ENCODE peak calls at places on chromosomes 11 and 22, in ten cellular contexts. B is breast epithelium, M is astrocyte of the spinal cord, F is right atrium auricular region, R is SK-N-SH, J is HFF-Myc, H is upper lobe of right lung, A is pancreas, N is tibial nerve, Y is GM23248. Z is an unnamed sample.

GRCh38 chr11:118996926-118997626 is 862 bp upstream of the CENATAC start:
- DNase-seq in M (peak), B (no peak), R (peak), H (no peak), J (no peak), Y (peak), A (no peak), N (no peak), F (no peak), Z (no peak)

GRCh38 chr11:72239849-72240460 is 4.0 kb downstream of the PHOX2A start:
- DNase-seq in N (no peak), F (no peak), J (no peak), M (no peak), A (no peak), B (no peak), Y (peak), H (peak), R (no peak), Z (no peak)

GRCh38 chr11:12043959-12044772 is 35.7 kb upstream of the DKK3 start:
- DNase-seq in H (peak), N (peak), M (peak), Y (peak), J (peak), F (peak), B (peak), A (no peak), R (peak), Z (peak)

GRCh38 chr11:118620529-118621070 is 13.2 kb downstream of the PHLDB1 start:
- DNase-seq in A (no peak), B (no peak), R (no peak), J (no peak), N (no peak), M (no peak), F (no peak), H (peak), Y (no peak), Z (no peak)

GRCh38 chr11:43366597-43367121 is 7.9 kb downstream of the TTC17 start:
- DNase-seq in H (no peak), B (no peak), Y (peak), R (no peak), J (peak), M (peak), N (no peak), A (no peak), F (no peak), Z (no peak)

GRCh38 chr11:110031171-110031570 is 62.0 kb upstream of the ZC3H12C start:
- DNase-seq in Y (no peak), B (no peak), F (no peak), H (no peak), M (no peak), J (no peak), N (no peak), A (no peak), R (no peak), Z (no peak)

GRCh38 chr11:65209711-65210360 is 28.1 kb downstream of the CAPN1 start:
- DNase-seq in A (no peak), N (no peak), B (no peak), Y (no peak), F (no peak), M (no peak), J (no peak), H (no peak), R (no peak), Z (no peak)

GRCh38 chr22:28075260-28075981 is 156.4 kb upstream of the PITPNB start:
- DNase-seq in A (no peak), Y (peak), F (peak), N (peak), M (peak), B (no peak), R (no peak), J (peak), H (no peak), Z (peak)

GRCh38 chr11:65502274-65502851 is 3.5 kb downstream of the MALAT1 start:
- DNase-seq in F (no peak), B (no peak), N (no peak), R (no peak), J (peak), H (no peak), A (no peak), Y (peak), M (peak), Z (no peak)

GRCh38 chr22:39674536-39674935 is 104.0 kb downstream of the CACNA1I start:
- DNase-seq in F (no peak), Y (peak), R (no peak), A (no peak), N (no peak), J (no peak), H (no peak), B (no peak), M (no peak), Z (no peak)

GRCh38 chr11:64040684-64041267 is 5.0 kb downstream of the FLRT1 start:
- DNase-seq in N (no peak), J (no peak), B (no peak), Y (no peak), H (no peak), A (peak), R (peak), M (no peak), F (no peak), Z (no peak)

GRCh38 chr11:68373810-68374501 is 61.6 kb downstream of the LRP5 start:
- DNase-seq in A (peak), R (peak), H (no peak), N (no peak), Y (peak), J (no peak), F (peak), B (no peak), M (peak), Z (no peak)

GRCh38 chr11:60130496-60130895 is 42.0 kb downstream of the MS4A2 start:
- DNase-seq in M (no peak), R (peak), Y (peak), N (no peak), H (no peak), J (no peak), B (no peak), F (no peak), A (no peak), Z (no peak)

GRCh38 chr22:35882226-35883027 is 146.2 kb downstream of the RBFOX2 start:
- DNase-seq in Y (peak), J (no peak), R (peak), F (no peak), A (no peak), M (no peak), H (no peak), N (no peak), B (no peak), Z (no peak)

GRCh38 chr11:120013325-120014250 is 124.3 kb downstream of the TRIM29 start:
- DNase-seq in A (peak), F (no peak), J (no peak), B (peak), N (no peak), Y (peak), M (peak), R (peak), H (no peak), Z (no peak)

GRCh38 chr11:61830318-61831105 is 2.4 kb downstream of the FADS2 start:
- DNase-seq in M (no peak), F (no peak), J (no peak), N (peak), A (no peak), Y (peak), B (no peak), H (no peak), R (no peak), Z (no peak)
- H3K4me3 ChIP-seq in M (peak), F (no peak), J (peak), N (no peak), A (no peak), Y (no peak), B (no peak), H (peak), R (peak), Z (peak)

GRCh38 chr11:129976371-129976770 is 26.3 kb downstream of the PRDM10 start:
- DNase-seq in N (no peak), H (no peak), B (no peak), R (no peak), F (no peak), J (no peak), Y (no peak), M (no peak), A (no peak), Z (no peak)

GRCh38 chr11:129980086-129980485 is 22.5 kb downstream of the PRDM10 start:
- DNase-seq in B (no peak), J (no peak), Y (no peak), H (no peak), A (no peak), R (no peak), M (no peak), F (no peak), N (no peak), Z (no peak)

GRCh38 chr11:129974672-129975071 is 28.0 kb downstream of the PRDM10 start:
- DNase-seq in R (no peak), N (no peak), F (no peak), A (no peak), Y (no peak), M (no peak), H (no peak), J (no peak), B (no peak), Z (no peak)

GRCh38 chr11:129975543-129975942 is 27.1 kb downstream of the PRDM10 start:
- DNase-seq in Y (no peak), B (no peak), J (no peak), A (no peak), H (no peak), N (no peak), M (no peak), F (no peak), R (no peak), Z (no peak)

DNA sequence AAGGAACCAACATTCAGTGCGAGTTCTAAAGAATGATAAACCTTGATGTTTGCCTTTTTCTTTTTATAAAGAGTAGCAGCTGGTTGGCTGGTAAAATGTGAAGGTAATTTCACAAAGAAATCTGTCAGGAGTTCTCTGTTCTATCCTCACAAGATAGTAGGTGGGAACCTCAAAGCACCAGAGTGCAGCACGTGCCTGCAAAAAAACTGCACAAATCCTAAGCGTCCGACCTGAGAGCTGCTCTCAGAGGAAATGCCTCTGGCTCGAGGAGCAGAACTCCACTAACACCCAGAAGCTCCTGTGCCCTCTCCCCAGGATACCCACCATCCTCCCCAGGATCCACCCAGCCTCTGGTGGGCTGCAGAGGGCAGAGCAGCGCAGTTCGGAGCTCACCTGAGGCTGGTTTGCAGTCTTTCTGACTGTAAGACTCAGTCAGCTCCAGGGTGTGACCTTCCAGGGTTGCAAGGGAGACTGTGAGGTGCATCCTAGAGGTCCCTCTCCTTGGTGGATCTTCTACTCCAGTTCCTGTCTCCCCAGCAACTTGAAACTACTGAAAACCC is 23.5 kb downstream of the PRDM10 start:
- DNase-seq in Y (no peak), B (no peak), F (no peak), M (no peak), A (no peak), N (no peak), H (no peak), R (no peak), J (no peak), Z (no peak)
- H3K4me3 ChIP-seq in Y (no peak), B (no peak), F (no peak), M (no peak), A (no peak), N (no peak), H (no peak), R (no peak), J (no peak), Z (no peak)

GRCh38 chr11:2160736-2161259 is at the start of gene INS:
- DNase-seq in B (no peak), H (no peak), Y (no peak), R (no peak), N (no peak), F (no peak), J (no peak), M (no peak), A (no peak), Z (no peak)
- H3K4me3 ChIP-seq in B (no peak), H (no peak), Y (no peak), R (no peak), N (no peak), F (no peak), J (no peak), M (no peak), A (no peak), Z (no peak)

DNA sequence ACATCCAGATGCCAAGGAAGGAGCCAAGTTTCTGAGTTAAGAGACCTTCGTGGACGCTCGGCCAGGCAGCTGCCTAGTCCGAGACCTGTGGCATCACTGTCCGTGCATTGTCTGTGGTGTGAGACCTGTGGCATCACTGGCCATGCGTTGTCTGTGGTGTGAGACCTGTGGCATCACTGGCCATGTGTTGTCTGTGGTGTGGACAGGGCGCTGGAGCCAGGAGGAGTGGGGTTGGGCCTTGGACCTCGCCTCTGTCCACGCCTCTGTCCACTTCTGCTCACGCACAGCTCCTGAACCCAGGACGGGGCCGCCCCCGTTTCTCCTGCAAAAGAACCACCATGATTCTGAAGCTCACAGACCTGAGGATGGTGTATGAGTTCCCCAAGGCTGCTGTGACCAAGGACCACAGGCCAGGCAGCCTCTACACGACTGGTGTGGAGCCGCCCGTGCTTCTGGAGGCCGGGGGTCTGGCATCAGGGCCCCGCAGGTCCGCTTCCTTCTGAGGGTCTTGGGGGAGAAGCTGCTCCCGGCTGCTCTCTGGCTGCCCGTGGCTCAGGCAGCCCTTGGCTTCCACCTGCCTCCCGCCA is 1218.3 kb downstream of the BRD1 start:
- DNase-seq in A (peak), M (no peak), Y (no peak), J (no peak), B (no peak), F (no peak), H (no peak), R (no peak), N (no peak), Z (no peak)
- H3K4me3 ChIP-seq in A (no peak), M (no peak), Y (no peak), J (no peak), B (no peak), F (no peak), H (no peak), R (no peak), N (no peak), Z (no peak)

GRCh38 chr11:31805037-31805628 is 6.0 kb downstream of the PAX6 start:
- DNase-seq in M (no peak), B (no peak), R (peak), J (no peak), N (no peak), A (no peak), H (no peak), F (no peak), Y (no peak), Z (no peak)

GRCh38 chr11:31802609-31802989 is 8.5 kb downstream of the PAX6 start:
- DNase-seq in A (no peak), N (no peak), H (no peak), R (peak), Y (no peak), M (no peak), B (no peak), J (no peak), F (no peak), Z (no peak)

GRCh38 chr11:31804439-31805036 is 6.6 kb downstream of the PAX6 start:
- DNase-seq in R (peak), H (no peak), N (peak), A (no peak), F (peak), Y (no peak), M (no peak), B (no peak), J (no peak), Z (no peak)

GRCh38 chr11:31802990-31803812 is 7.9 kb downstream of the PAX6 start:
- DNase-seq in J (no peak), H (no peak), F (peak), R (peak), B (no peak), A (no peak), N (no peak), M (no peak), Y (no peak), Z (no peak)

DNA sequence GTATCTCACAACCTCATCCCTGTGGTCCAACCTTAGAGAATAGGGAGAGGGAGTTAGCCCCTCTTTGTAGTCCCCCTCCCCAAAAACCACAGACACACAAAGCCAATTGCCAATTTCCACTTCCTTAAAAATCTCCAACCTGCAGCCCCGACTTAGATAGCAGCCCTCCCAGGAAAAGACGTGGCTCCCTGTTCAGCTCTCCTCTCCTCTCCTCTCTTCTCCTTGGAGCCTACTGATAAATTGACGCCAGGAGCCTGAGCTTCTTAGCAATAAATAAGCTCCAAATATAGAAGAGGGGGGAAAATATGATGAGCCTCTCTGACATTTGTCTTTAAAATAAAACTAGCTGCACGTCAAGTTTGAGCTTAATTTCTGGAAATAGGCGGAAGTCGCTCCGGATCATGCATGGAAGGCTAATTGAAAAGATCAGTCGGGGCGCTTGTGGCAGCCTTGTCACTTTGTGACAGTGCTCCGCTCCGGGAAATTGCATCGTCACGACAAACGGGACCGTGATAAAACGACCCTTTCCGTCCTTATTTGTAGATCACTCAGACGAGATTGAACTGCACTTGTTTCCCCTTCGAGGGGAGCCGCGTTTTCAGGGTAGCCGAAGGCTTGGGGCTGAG is 7.2 kb downstream of the PAX6 start:
- DNase-seq in B (no peak), H (no peak), Y (no peak), A (no peak), J (no peak), M (no peak), F (no peak), N (peak), R (peak), Z (no peak)
- H3K4me3 ChIP-seq in B (no peak), H (no peak), Y (peak), A (no peak), J (no peak), M (no peak), F (no peak), N (peak), R (no peak), Z (no peak)

GRCh38 chr22:38271101-38271500 is 1.7 kb downstream of the TMEM184B start:
- DNase-seq in F (no peak), B (no peak), Y (no peak), M (no peak), R (no peak), N (no peak), A (no peak), J (no peak), H (no peak), Z (no peak)
- H3K4me3 ChIP-seq in F (peak), B (peak), Y (peak), M (no peak), R (no peak), N (peak), A (no peak), J (peak), H (peak), Z (no peak)

GRCh38 chr11:282171-282570 is 4.0 kb downstream of the NLRP6 start:
- DNase-seq in Y (no peak), A (peak), R (peak), F (no peak), B (no peak), N (no peak), H (no peak), J (no peak), M (no peak), Z (no peak)

GRCh38 chr11:279040-279965 is 1.1 kb downstream of the NLRP6 start:
- DNase-seq in N (no peak), R (peak), H (peak), M (no peak), J (no peak), A (peak), B (no peak), F (no peak), Y (no peak), Z (no peak)

GRCh38 chr11:281486-282161 is 3.4 kb downstream of the NLRP6 start:
- DNase-seq in A (no peak), F (no peak), M (no peak), B (no peak), H (peak), N (no peak), R (peak), J (no peak), Y (no peak), Z (no peak)

GRCh38 chr11:279966-280761 is 2.0 kb downstream of the NLRP6 start:
- DNase-seq in M (peak), A (peak), H (peak), F (no peak), Y (peak), N (no peak), R (peak), J (no peak), B (no peak), Z (no peak)

GRCh38 chr11:280762-281485 is 2.7 kb downstream of the NLRP6 start:
- DNase-seq in A (peak), J (no peak), R (peak), H (peak), F (no peak), Y (peak), M (no peak), B (no peak), N (no peak), Z (no peak)
- H3K4me3 ChIP-seq in A (no peak), J (no peak), R (no peak), H (peak), F (peak), Y (no peak), M (no peak), B (peak), N (peak), Z (no peak)

DNA sequence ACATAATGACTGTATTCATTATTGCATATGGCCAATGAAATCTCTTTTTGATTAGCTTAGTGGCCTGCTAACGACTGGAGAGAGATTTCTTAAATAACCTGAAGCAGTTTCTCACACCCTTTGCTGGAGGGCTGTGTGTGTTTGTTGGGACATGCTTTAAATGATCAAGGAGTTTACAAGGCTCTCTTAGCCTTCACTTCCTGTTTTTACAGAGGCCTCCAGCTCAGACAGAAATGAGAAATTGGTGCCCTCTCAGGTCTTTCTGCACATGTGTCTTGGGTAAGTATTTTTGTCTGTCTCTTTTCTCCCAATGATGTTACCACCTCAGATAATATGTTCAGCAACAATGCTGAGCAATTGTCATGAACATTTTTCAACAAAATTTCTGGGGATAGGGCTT is 884.4 kb upstream of the CNTN5 start:
- DNase-seq in Y (no peak), R (no peak), B (no peak), J (no peak), H (no peak), N (no peak), A (no peak), F (no peak), M (no peak), Z (no peak)
- H3K4me3 ChIP-seq in Y (no peak), R (no peak), B (no peak), J (no peak), H (no peak), N (no peak), A (no peak), F (no peak), M (no peak), Z (no peak)